ENCODE peak calls at places on chromosomes 4 and X, in eight cellular contexts. One of them, this sample, is unnamed.
A peak's percentile ranks its signal among the peaks of the same experiment; 100 is the strongest.

GRCh38 chrX:108309144-108309543 is 129.1 kb downstream of the COL4A6 start:
- DNase-seq in LoVo: peak; percentile 8
- DNase-seq in substantia nigra: no peak
- DNase-seq in Caki2: no peak
- DNase-seq in nucleus accumbens: no peak
- DNase-seq in NCI-H2029: no peak
- DNase-seq in HepG2: peak; percentile 66
- DNase-seq in fibroblast of the conjunctiva: no peak
- DNase-seq in this sample: no peak

GRCh38 chr4:110514889-110515479 is 39.0 kb downstream of the ENPEP start:
- DNase-seq in Caki2: peak; percentile 36
- DNase-seq in fibroblast of the conjunctiva: no peak
- DNase-seq in NCI-H2029: no peak
- DNase-seq in LoVo: peak; percentile 63
- DNase-seq in substantia nigra: no peak
- DNase-seq in HepG2: peak; percentile 30
- DNase-seq in nucleus accumbens: no peak
- DNase-seq in this sample: peak; percentile 45

GRCh38 chr4:100075056-100075455 is 115.2 kb downstream of the DDIT4L start:
- DNase-seq in NCI-H2029: no peak
- DNase-seq in HepG2: no peak
- DNase-seq in LoVo: no peak
- DNase-seq in substantia nigra: no peak
- DNase-seq in Caki2: no peak
- DNase-seq in nucleus accumbens: no peak
- DNase-seq in fibroblast of the conjunctiva: no peak
- DNase-seq in this sample: no peak

GRCh38 chrX:20720954-20721626 is 454.4 kb upstream of the RPS6KA3 start:
- DNase-seq in substantia nigra: no peak
- DNase-seq in HepG2: no peak
- DNase-seq in NCI-H2029: no peak
- DNase-seq in nucleus accumbens: no peak
- DNase-seq in Caki2: no peak
- DNase-seq in fibroblast of the conjunctiva: no peak
- DNase-seq in LoVo: no peak
- DNase-seq in this sample: no peak

GRCh38 chrX:20181563-20182329 is 40.1 kb upstream of the EIF1AX start:
- DNase-seq in Caki2: no peak
- DNase-seq in HepG2: no peak
- DNase-seq in fibroblast of the conjunctiva: no peak
- DNase-seq in substantia nigra: no peak
- DNase-seq in nucleus accumbens: no peak
- DNase-seq in NCI-H2029: no peak
- DNase-seq in LoVo: no peak
- DNase-seq in this sample: no peak

GRCh38 chr4:952881-953573 is 20.3 kb downstream of the DGKQ start:
- DNase-seq in nucleus accumbens: no peak
- DNase-seq in substantia nigra: no peak
- DNase-seq in fibroblast of the conjunctiva: no peak
- DNase-seq in Caki2: no peak
- DNase-seq in NCI-H2029: no peak
- DNase-seq in LoVo: no peak
- DNase-seq in HepG2: no peak
- DNase-seq in this sample: no peak

GRCh38 chr4:141132689-141133145 is 552 bp downstream of the RNF150 start:
- DNase-seq in LoVo: no peak
- DNase-seq in nucleus accumbens: no peak
- DNase-seq in HepG2: no peak
- DNase-seq in Caki2: no peak
- DNase-seq in NCI-H2029: no peak
- DNase-seq in fibroblast of the conjunctiva: no peak
- DNase-seq in substantia nigra: no peak
- DNase-seq in this sample: no peak

GRCh38 chrX:54715621-54716020 is 82.4 kb downstream of the ITIH6 start:
- DNase-seq in fibroblast of the conjunctiva: no peak
- DNase-seq in NCI-H2029: no peak
- DNase-seq in substantia nigra: no peak
- DNase-seq in Caki2: no peak
- DNase-seq in LoVo: no peak
- DNase-seq in HepG2: no peak
- DNase-seq in nucleus accumbens: no peak
- DNase-seq in this sample: no peak

GRCh38 chrX:39149761-39150160 is 348.5 kb downstream of the MID1IP1 start:
- DNase-seq in Caki2: no peak
- DNase-seq in nucleus accumbens: peak; percentile 2
- DNase-seq in HepG2: peak; percentile 3
- DNase-seq in substantia nigra: peak; percentile 65
- DNase-seq in fibroblast of the conjunctiva: peak; percentile 30
- DNase-seq in NCI-H2029: no peak
- DNase-seq in LoVo: no peak
- DNase-seq in this sample: peak; percentile 55

GRCh38 chr4:6506616-6507140 is 34.3 kb upstream of the PPP2R2C start:
- DNase-seq in Caki2: no peak
- DNase-seq in HepG2: no peak
- DNase-seq in substantia nigra: no peak
- DNase-seq in nucleus accumbens: no peak
- DNase-seq in NCI-H2029: no peak
- DNase-seq in fibroblast of the conjunctiva: no peak
- DNase-seq in LoVo: no peak
- DNase-seq in this sample: no peak

GRCh38 chr4:154329939-154330338 is 161.7 kb downstream of the DCHS2 start:
- DNase-seq in nucleus accumbens: no peak
- DNase-seq in HepG2: no peak
- DNase-seq in LoVo: no peak
- DNase-seq in substantia nigra: no peak
- DNase-seq in fibroblast of the conjunctiva: peak; percentile 49
- DNase-seq in Caki2: no peak
- DNase-seq in NCI-H2029: no peak
- DNase-seq in this sample: no peak

GRCh38 chr4:86595426-86595805 is 1.3 kb downstream of the PTPN13 start:
- DNase-seq in nucleus accumbens: no peak
- DNase-seq in fibroblast of the conjunctiva: peak; percentile 14
- DNase-seq in NCI-H2029: no peak
- DNase-seq in substantia nigra: no peak
- DNase-seq in LoVo: peak; percentile 48
- DNase-seq in Caki2: no peak
- DNase-seq in HepG2: no peak
- DNase-seq in this sample: no peak

GRCh38 chr4:32025840-32026459 is 1305.8 kb downstream of the PCDH7 start:
- DNase-seq in NCI-H2029: no peak
- DNase-seq in HepG2: no peak
- DNase-seq in nucleus accumbens: no peak
- DNase-seq in fibroblast of the conjunctiva: peak; percentile 10
- DNase-seq in Caki2: peak; percentile 95
- DNase-seq in LoVo: peak; percentile 56
- DNase-seq in substantia nigra: no peak
- DNase-seq in this sample: peak; percentile 32

GRCh38 chrX:78331708-78332107 is 4.3 kb upstream of the CYSLTR1 start:
- DNase-seq in nucleus accumbens: no peak
- DNase-seq in Caki2: no peak
- DNase-seq in substantia nigra: no peak
- DNase-seq in NCI-H2029: no peak
- DNase-seq in HepG2: no peak
- DNase-seq in fibroblast of the conjunctiva: no peak
- DNase-seq in LoVo: no peak
- DNase-seq in this sample: no peak

GRCh38 chrX:11151799-11152591 is 40.9 kb downstream of the HCCS start:
- DNase-seq in HepG2: no peak
- DNase-seq in substantia nigra: no peak
- DNase-seq in nucleus accumbens: no peak
- DNase-seq in Caki2: peak; percentile 8
- DNase-seq in LoVo: no peak
- DNase-seq in fibroblast of the conjunctiva: no peak
- DNase-seq in NCI-H2029: no peak
- DNase-seq in this sample: no peak

GRCh38 chrX:149630681-149631292 is 805 bp downstream of the TMEM185A start:
- DNase-seq in substantia nigra: no peak
- DNase-seq in nucleus accumbens: no peak
- DNase-seq in fibroblast of the conjunctiva: no peak
- DNase-seq in HepG2: peak; percentile 18
- DNase-seq in Caki2: peak; percentile 24
- DNase-seq in NCI-H2029: no peak
- DNase-seq in LoVo: peak; percentile 1
- DNase-seq in this sample: peak; percentile 26

GRCh38 chr4:125784741-125785140 is 470.0 kb downstream of the FAT4 start:
- DNase-seq in LoVo: no peak
- DNase-seq in substantia nigra: no peak
- DNase-seq in fibroblast of the conjunctiva: no peak
- DNase-seq in Caki2: no peak
- DNase-seq in NCI-H2029: no peak
- DNase-seq in nucleus accumbens: no peak
- DNase-seq in HepG2: no peak
- DNase-seq in this sample: no peak

GRCh38 chr4:61501812-61502211 is 301.7 kb downstream of the ADGRL3 start:
- DNase-seq in nucleus accumbens: no peak
- DNase-seq in substantia nigra: no peak
- DNase-seq in NCI-H2029: no peak
- DNase-seq in LoVo: no peak
- DNase-seq in HepG2: no peak
- DNase-seq in Caki2: no peak
- DNase-seq in fibroblast of the conjunctiva: no peak
- DNase-seq in this sample: no peak

GRCh38 chr4:44623687-44624086 is 27.7 kb downstream of the YIPF7 start:
- DNase-seq in nucleus accumbens: no peak
- DNase-seq in HepG2: no peak
- DNase-seq in Caki2: no peak
- DNase-seq in substantia nigra: no peak
- DNase-seq in LoVo: no peak
- DNase-seq in fibroblast of the conjunctiva: no peak
- DNase-seq in NCI-H2029: no peak
- DNase-seq in this sample: no peak

GRCh38 chrX:100895365-100896075 is 21.4 kb upstream of the NOX1 start:
- DNase-seq in NCI-H2029: no peak
- DNase-seq in LoVo: peak; percentile 4
- DNase-seq in HepG2: peak; percentile 55
- DNase-seq in substantia nigra: no peak
- DNase-seq in Caki2: peak; percentile 6
- DNase-seq in nucleus accumbens: no peak
- DNase-seq in fibroblast of the conjunctiva: peak; percentile 10
- DNase-seq in this sample: peak; percentile 43

GRCh38 chrX:3939967-3940610 is 226.6 kb upstream of the PRKX start:
- DNase-seq in NCI-H2029: peak; percentile 2
- DNase-seq in HepG2: no peak
- DNase-seq in nucleus accumbens: no peak
- DNase-seq in Caki2: peak; percentile 25
- DNase-seq in substantia nigra: no peak
- DNase-seq in LoVo: peak; percentile 6
- DNase-seq in fibroblast of the conjunctiva: peak; percentile 3
- DNase-seq in this sample: no peak

GRCh38 chr4:156971623-156972369 is at the start of gene PDGFC:
- DNase-seq in LoVo: peak; percentile 64
- DNase-seq in substantia nigra: peak; percentile 58
- DNase-seq in Caki2: peak; percentile 90
- DNase-seq in NCI-H2029: no peak
- DNase-seq in HepG2: peak; percentile 63
- DNase-seq in nucleus accumbens: peak; percentile 63
- DNase-seq in fibroblast of the conjunctiva: no peak
- DNase-seq in this sample: peak; percentile 54

GRCh38 chrX:2550288-2551020 is 49.7 kb upstream of the DHRSX start:
- DNase-seq in substantia nigra: no peak
- DNase-seq in Caki2: no peak
- DNase-seq in nucleus accumbens: no peak
- DNase-seq in NCI-H2029: peak; percentile 16
- DNase-seq in fibroblast of the conjunctiva: no peak
- DNase-seq in LoVo: no peak
- DNase-seq in HepG2: no peak
- DNase-seq in this sample: peak; percentile 5

GRCh38 chrX:100368167-100368566 is 41.9 kb downstream of the PCDH19 start:
- DNase-seq in LoVo: no peak
- DNase-seq in HepG2: peak; percentile 0
- DNase-seq in nucleus accumbens: no peak
- DNase-seq in fibroblast of the conjunctiva: no peak
- DNase-seq in substantia nigra: no peak
- DNase-seq in Caki2: peak; percentile 4
- DNase-seq in NCI-H2029: peak; percentile 4
- DNase-seq in this sample: peak; percentile 14

GRCh38 chr4:38163216-38164006 is 203.2 kb downstream of the PTTG2 start:
- DNase-seq in LoVo: peak; percentile 63
- DNase-seq in substantia nigra: no peak
- DNase-seq in NCI-H2029: no peak
- DNase-seq in Caki2: no peak
- DNase-seq in HepG2: no peak
- DNase-seq in nucleus accumbens: no peak
- DNase-seq in fibroblast of the conjunctiva: no peak
- DNase-seq in this sample: no peak

GRCh38 chr4:13355036-13355910 is 128.9 kb downstream of the RAB28 start:
- DNase-seq in fibroblast of the conjunctiva: peak; percentile 30
- DNase-seq in LoVo: no peak
- DNase-seq in NCI-H2029: no peak
- DNase-seq in HepG2: no peak
- DNase-seq in Caki2: no peak
- DNase-seq in substantia nigra: no peak
- DNase-seq in nucleus accumbens: no peak
- DNase-seq in this sample: no peak